ENCODE peak calls at places on chromosomes 2 and 18, in six cellular contexts. H is IMR-90, C is Right ventricle myocardium inferior, O is EL, W is NCI-H82, Q is skeletal muscle cell. X is an unnamed sample.

GRCh38 chr18:23355206-23355605 is 97.9 kb upstream of the RIOK3 start:
- DNase-seq in H (no peak), C (no peak), O (no peak), W (no peak), Q (no peak), X (no peak)

GRCh38 chr2:133262888-133263287 is 305.4 kb downstream of the NCKAP5 start:
- DNase-seq in H (no peak), C (no peak), O (peak), W (peak), Q (no peak), X (peak)

GRCh38 chr2:113178891-113179290 is 5.1 kb downstream of the PSD4 start:
- DNase-seq in H (no peak), C (no peak), O (no peak), W (no peak), Q (no peak), X (no peak)

GRCh38 chr2:215830313-215830712 is 183.0 kb downstream of the MREG start:
- DNase-seq in H (peak), C (peak), O (peak), W (peak), Q (no peak), X (peak)

GRCh38 chr2:177242136-177242987 is 22.2 kb downstream of the NFE2L2 start:
- DNase-seq in H (peak), C (no peak), O (peak), W (no peak), Q (peak), X (peak)

GRCh38 chr2:100820346-100821254 is 661 bp downstream of the NPAS2 start:
- DNase-seq in H (no peak), C (no peak), O (no peak), W (no peak), Q (no peak), X (no peak)

GRCh38 chr2:70369082-70369481 is 67.2 kb upstream of the FAM136A start:
- DNase-seq in H (no peak), C (no peak), O (no peak), W (no peak), Q (no peak), X (no peak)

GRCh38 chr2:47002480-47003381 is 87.1 kb upstream of the MCFD2 start:
- DNase-seq in H (no peak), C (no peak), O (no peak), W (peak), Q (no peak), X (peak)

GRCh38 chr2:226077031-226077430 is 677.5 kb downstream of the NYAP2 start:
- DNase-seq in H (peak), C (no peak), O (peak), W (peak), Q (no peak), X (peak)

GRCh38 chr2:27225526-27225925 is 8.4 kb downstream of the CAD start:
- DNase-seq in H (no peak), C (no peak), O (no peak), W (no peak), Q (no peak), X (no peak)

GRCh38 chr2:40639294-40639693 is 187.4 kb upstream of the SLC8A1 start:
- DNase-seq in H (no peak), C (no peak), O (no peak), W (no peak), Q (peak), X (no peak)

X was measured in EH.